ENCODE peak calls at places on chromosomes 12 and 14, in five cellular contexts. N, C, F, R and B are unnamed samples.

GRCh38 chr14:35506927-35507326 is 27.0 kb upstream of the INSM2 start:
- DNase-seq in F (no peak), R (no peak), C (no peak), N (no peak), B (no peak)

GRCh38 chr14:93970589-93970966 is 5.8 kb downstream of the ASB2 start:
- DNase-seq in F (no peak), C (peak; percentile 52), R (peak; percentile 66), N (peak; percentile 56), B (peak; percentile 60)

GRCh38 chr12:34391771-34392581 is 369.7 kb downstream of the ALG10 start:
- DNase-seq in C (no peak), F (no peak), R (no peak), N (no peak), B (peak; percentile 11)

GRCh38 chr12:113247123-113248045 is 26.1 kb downstream of the TPCN1 start:
- DNase-seq in N (peak; percentile 33), F (no peak), R (no peak), C (no peak), B (no peak)

GRCh38 chr12:108306014-108306501 is 33.1 kb downstream of the CMKLR1 start:
- DNase-seq in F (no peak), N (no peak), R (no peak), C (no peak), B (no peak)

GRCh38 chr12:54431911-54432814 is 13.1 kb upstream of the ITGA5 start:
- DNase-seq in C (no peak), N (no peak), F (no peak), R (peak; percentile 66), B (peak; percentile 46)

GRCh38 chr14:104094709-104095425 is 9.4 kb downstream of the ASPG start:
- DNase-seq in N (peak; percentile 92), C (no peak), R (peak; percentile 81), F (peak; percentile 57), B (peak; percentile 85)

GRCh38 chr12:48192861-48193260 is 9.4 kb downstream of the CCDC184 start:
- DNase-seq in N (no peak), C (no peak), F (no peak), R (no peak), B (no peak)

GRCh38 chr12:22046090-22046967 is at the start of gene CMAS:
- DNase-seq in F (peak; percentile 71), R (peak; percentile 89), C (peak; percentile 36), N (peak; percentile 92), B (peak; percentile 82)

GRCh38 chr12:117321572-117321971 is 39.9 kb downstream of the NOS1 start:
- DNase-seq in F (no peak), C (no peak), R (no peak), N (no peak), B (no peak)

GRCh38 chr14:24085215-24085614 is 8.9 kb upstream of the PCK2 start:
- DNase-seq in F (no peak), R (no peak), N (no peak), C (no peak), B (no peak)

GRCh38 chr14:66483322-66483721 is 2.8 kb upstream of the CCDC196 start:
- DNase-seq in R (no peak), N (no peak), F (no peak), C (no peak), B (no peak)

GRCh38 chr14:101454229-101454628 is 107.1 kb upstream of the DIO3 start:
- DNase-seq in C (no peak), F (no peak), R (no peak), N (no peak), B (peak; percentile 3)

GRCh38 chr12:125124320-125124966 is 59.2 kb downstream of the AACS start:
- DNase-seq in R (peak; percentile 49), N (no peak), C (no peak), F (no peak), B (peak; percentile 66)

GRCh38 chr14:105421723-105422615 is 2.3 kb downstream of the MTA1 start:
- DNase-seq in N (peak; percentile 40), R (no peak), F (no peak), C (no peak), B (no peak)

GRCh38 chr12:88643685-88644084 is 63.4 kb upstream of the KITLG start:
- DNase-seq in N (no peak), R (no peak), F (no peak), C (no peak), B (no peak)

GRCh38 chr12:22856120-22856699 is 231.2 kb downstream of the ETNK1 start:
- DNase-seq in C (peak; percentile 20), R (no peak), F (no peak), N (peak; percentile 37), B (no peak)

GRCh38 chr12:57864382-57864781 is 17.9 kb upstream of the CTDSP2 start:
- DNase-seq in R (no peak), C (no peak), F (peak; percentile 10), N (peak; percentile 69), B (no peak)

GRCh38 chr12:79408665-79409064 is 282.1 kb downstream of the PAWR start:
- DNase-seq in N (no peak), R (no peak), C (no peak), F (no peak), B (no peak)

GRCh38 chr12:31118831-31119530 is 45.3 kb downstream of the DDX11 start:
- DNase-seq in R (no peak), C (no peak), F (no peak), N (peak; percentile 72), B (peak; percentile 45)

GRCh38 chr12:54021432-54022013 is 6.7 kb upstream of the HOXC6 start:
- DNase-seq in R (no peak), C (no peak), N (no peak), F (no peak), B (no peak)

GRCh38 chr12:50132505-50133135 is 20.6 kb downstream of the COX14 start:
- DNase-seq in F (no peak), N (peak; percentile 38), C (peak; percentile 48), R (no peak), B (no peak)

GRCh38 chr12:107400686-107401447 is 284.7 kb upstream of the PWP1 start:
- DNase-seq in F (no peak), R (no peak), N (peak; percentile 54), C (no peak), B (no peak)

GRCh38 chr12:56188116-56188785 is 1.0 kb downstream of the SMARCC2 start:
- DNase-seq in F (no peak), R (no peak), N (no peak), C (no peak), B (no peak)

GRCh38 chr12:69630191-69630590 is 19.5 kb upstream of the LRRC10 start:
- DNase-seq in N (no peak), R (no peak), F (no peak), C (peak; percentile 46), B (no peak)

GRCh38 chr14:22737052-22737451 is 29.4 kb upstream of the OXA1L start:
- DNase-seq in N (no peak), C (no peak), R (no peak), F (no peak), B (no peak)

GRCh38 chr14:37594916-37595808 is at the start of the genes FOXA1 and TTC6:
- DNase-seq in C (peak; percentile 96), R (peak; percentile 65), N (peak; percentile 40), F (peak; percentile 85), B (peak; percentile 83)

GRCh38 chr14:72892103-72892878 is 1.6 kb downstream of the DPF3 start:
- DNase-seq in F (no peak), R (peak; percentile 30), N (peak; percentile 56), C (no peak), B (no peak)

GRCh38 chr14:95463173-95463901 is 53.1 kb downstream of the SYNE3 start:
- DNase-seq in F (no peak), C (no peak), R (peak; percentile 66), N (no peak), B (peak; percentile 62)
- TF ChIP-seq POLR2AphosphoS5 in F (no peak), C (no peak), R (no peak), N (no peak), B (no peak)

GRCh38 chr14:85129907-85130306 is 400.0 kb upstream of the FLRT2 start:
- DNase-seq in F (no peak), R (no peak), C (peak; percentile 1), N (no peak), B (no peak)

GRCh38 chr14:85131523-85131922 is 398.4 kb upstream of the FLRT2 start:
- DNase-seq in N (no peak), F (peak; percentile 15), R (no peak), C (no peak), B (peak; percentile 57)
- H3K4me1 ChIP-seq in N (no peaks in the 10 kb centered on the region), F (no peaks in the 10 kb centered on the region), R (no peaks in the 10 kb centered on the region), C (no peaks in the 10 kb centered on the region), B (no peaks in the 10 kb centered on the region)

DNA sequence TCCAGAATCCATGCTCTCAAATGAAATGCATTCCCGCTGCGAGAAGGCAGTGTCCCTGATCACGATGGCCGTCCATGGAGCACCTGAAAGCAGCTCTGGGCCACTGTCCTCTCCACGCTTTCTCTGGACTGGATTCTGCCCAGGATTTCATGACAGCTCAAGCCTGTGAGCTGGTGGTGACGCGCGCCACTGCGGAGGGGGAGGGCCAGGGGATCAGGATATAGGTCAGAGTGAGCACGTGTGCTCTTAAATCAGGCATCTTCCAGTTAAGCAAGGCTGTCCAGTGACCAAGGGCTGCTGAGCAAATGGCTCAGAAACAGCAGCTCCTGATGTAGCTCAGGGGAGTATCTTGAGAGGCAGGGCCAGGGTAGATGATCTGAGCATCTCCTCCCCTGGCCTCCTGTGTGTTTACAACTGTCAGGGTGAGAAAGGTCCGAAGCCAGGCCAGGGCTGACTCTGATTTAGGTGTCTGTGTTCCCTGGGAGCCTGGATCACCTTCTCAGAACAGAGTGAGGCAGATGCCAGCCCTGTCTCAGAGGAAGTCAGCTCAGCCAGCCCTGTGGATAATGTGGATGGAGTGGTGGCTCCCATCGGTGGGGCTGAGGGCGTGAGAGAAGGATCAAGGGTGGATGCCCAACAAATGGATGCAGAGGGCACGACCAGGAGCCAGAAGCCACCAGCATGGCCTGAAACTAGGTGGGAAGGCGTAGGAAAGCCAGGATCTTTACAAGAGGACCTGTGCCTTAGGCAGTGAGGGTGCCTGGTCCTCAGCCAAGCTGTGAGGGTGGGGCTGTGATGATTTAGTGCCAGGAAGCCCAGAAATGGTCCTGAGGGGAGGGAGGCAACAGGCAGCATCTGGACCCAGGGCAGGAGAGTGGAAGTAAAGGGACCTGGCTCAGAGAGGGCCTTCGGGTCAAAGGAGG is 55.3 kb downstream of the ELK3 start:
- DNase-seq in R (peak; percentile 37), C (no peak), N (peak; percentile 35), F (no peak), B (no peak)
- TF ChIP-seq POLR2AphosphoS5 in R (peak; percentile 46), C (no peak), N (no peak), F (no peak), B (no peak)

DNA sequence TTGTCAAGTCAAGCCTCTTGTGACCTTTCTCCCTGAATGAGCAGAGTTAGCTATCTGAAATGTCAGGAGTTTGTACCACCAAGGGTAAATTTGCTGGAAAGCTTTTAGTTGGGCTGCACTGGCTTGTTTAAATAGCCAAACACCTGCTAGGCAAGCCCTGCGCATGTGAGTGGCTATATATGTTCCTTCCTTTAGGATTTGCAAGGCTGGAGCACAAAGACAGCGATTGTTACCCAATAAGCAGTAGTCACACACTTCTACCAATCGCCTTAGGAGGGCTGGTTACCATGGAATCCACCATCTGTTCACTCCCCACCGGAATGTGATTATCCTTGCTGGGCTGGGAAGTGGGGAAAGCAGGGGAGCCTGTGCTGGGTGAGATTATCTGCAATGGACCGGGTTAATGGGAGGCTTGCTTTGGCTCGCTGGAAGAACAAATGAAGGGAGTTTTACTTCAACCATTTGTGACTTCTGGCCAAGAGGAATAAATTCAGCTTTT is 102.5 kb downstream of the FGD4 start:
- DNase-seq in R (no peak), N (peak; percentile 82), F (no peak), C (peak; percentile 95), B (peak; percentile 75)
- H3K4me1 ChIP-seq in R (no peaks in the 10 kb centered on the region), N (no peaks in the 10 kb centered on the region), F (peaks cover 7% of the 10 kb centered on the region), C (peaks cover 29% of the 10 kb centered on the region), B (peaks cover 57% of the 10 kb centered on the region)